ENCODE peak calls at places on chromosomes 16 and 17, in four cellular contexts. G, Z, I and Q are unnamed samples.

GRCh38 chr16:47987136-47987535 is 168.7 kb downstream of the ABCC12 start:
- DNase-seq in I (no peak), Z (no peak), G (no peak), Q (no peak)

GRCh38 chr16:23134274-23134673 is 15.0 kb downstream of the USP31 start:
- DNase-seq in Z (peak), I (peak), G (no peak), Q (no peak)

GRCh38 chr16:2826591-2827480 is 3.3 kb upstream of the ZG16B start:
- DNase-seq in I (no peak), G (no peak), Z (no peak), Q (no peak)

GRCh38 chr17:72788950-72789585 is 303.4 kb downstream of the SLC39A11 start:
- DNase-seq in G (no peak), Z (no peak), I (peak), Q (no peak)

GRCh38 chr16:23207485-23207884 is 24.9 kb downstream of the SCNN1G start:
- DNase-seq in Z (no peak), I (no peak), G (no peak), Q (no peak)

GRCh38 chr16:8972843-8973586 is 9.3 kb upstream of the USP7 start:
- DNase-seq in Z (no peak), I (no peak), G (no peak), Q (no peak)

GRCh38 chr16:4517812-4518211 is 20.8 kb downstream of the CDIP1 start:
- DNase-seq in I (peak), G (no peak), Z (peak), Q (peak)

GRCh38 chr17:19727466-19728113 is 11.2 kb upstream of the SLC47A2 start:
- DNase-seq in G (no peak), Z (no peak), I (no peak), Q (no peak)

GRCh38 chr17:3913531-3914318 is 2.5 kb downstream of the P2RX1 start:
- DNase-seq in I (peak), Z (peak), G (peak), Q (peak)

GRCh38 chr17:35612924-35613521 is 25.9 kb downstream of the AP2B1 start:
- DNase-seq in I (peak), Z (no peak), G (no peak), Q (peak)
- TF ChIP-seq BHLHE40 in I (no peak), Z (no peak), G (no peak), Q (no peak)

DNA sequence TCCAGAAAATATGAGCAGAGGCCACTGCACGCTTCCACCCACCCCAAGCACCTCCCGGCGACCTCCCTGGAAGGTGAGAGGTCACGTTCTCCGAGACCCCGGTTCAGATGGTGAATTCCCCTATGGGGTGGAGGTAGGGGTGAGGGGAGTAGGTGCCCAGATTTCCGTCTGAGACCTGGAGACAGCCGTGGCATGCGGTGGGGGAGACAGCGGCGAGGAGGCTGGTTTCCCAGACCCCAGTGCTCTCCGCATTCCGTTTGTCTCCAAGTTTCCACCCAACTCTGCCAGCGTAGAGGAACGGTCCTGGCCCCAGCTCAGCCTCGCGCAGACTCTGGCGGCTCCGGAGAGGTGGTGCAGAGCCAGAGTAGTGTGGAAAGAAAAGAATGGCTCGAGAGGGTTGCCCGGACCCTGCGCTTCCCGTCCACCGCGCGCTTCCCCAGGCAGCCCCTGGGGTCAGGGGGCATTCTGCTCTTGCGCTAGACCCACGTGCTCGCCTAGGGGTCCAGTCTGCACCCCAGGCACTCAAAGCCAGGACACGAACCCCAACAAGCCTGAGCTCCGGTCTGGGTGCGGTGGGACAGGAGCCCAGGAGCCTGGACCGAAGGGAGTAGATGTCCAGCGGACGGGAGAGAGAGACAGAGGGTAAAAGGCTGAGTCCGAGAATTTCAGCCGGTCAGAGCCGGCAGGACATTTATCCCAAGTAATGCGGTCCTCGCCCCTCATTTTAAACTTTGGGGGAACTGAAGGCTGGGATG is 3.9 kb downstream of the PMP22 start:
- DNase-seq in I (peak), Z (no peak), G (no peak), Q (peak)
- TF ChIP-seq FOXM1 in I (no peak), Z (no peak), G (no peak), Q (no peak)

GRCh38 chr16:30185683-30186421 is 2.5 kb downstream of the CORO1A start:
- DNase-seq in I (no peak), G (peak), Z (peak), Q (no peak)

GRCh38 chr16:30186444-30186781 is 3.0 kb downstream of the CORO1A start:
- DNase-seq in I (no peak), Z (no peak), G (no peak), Q (no peak)

GRCh38 chr16:30187556-30187865 is 4.1 kb downstream of the CORO1A start:
- DNase-seq in G (no peak), I (no peak), Z (no peak), Q (no peak)

GRCh38 chr16:30187971-30188561 is 4.7 kb downstream of the CORO1A start:
- DNase-seq in I (no peak), G (no peak), Z (no peak), Q (no peak)

DNA sequence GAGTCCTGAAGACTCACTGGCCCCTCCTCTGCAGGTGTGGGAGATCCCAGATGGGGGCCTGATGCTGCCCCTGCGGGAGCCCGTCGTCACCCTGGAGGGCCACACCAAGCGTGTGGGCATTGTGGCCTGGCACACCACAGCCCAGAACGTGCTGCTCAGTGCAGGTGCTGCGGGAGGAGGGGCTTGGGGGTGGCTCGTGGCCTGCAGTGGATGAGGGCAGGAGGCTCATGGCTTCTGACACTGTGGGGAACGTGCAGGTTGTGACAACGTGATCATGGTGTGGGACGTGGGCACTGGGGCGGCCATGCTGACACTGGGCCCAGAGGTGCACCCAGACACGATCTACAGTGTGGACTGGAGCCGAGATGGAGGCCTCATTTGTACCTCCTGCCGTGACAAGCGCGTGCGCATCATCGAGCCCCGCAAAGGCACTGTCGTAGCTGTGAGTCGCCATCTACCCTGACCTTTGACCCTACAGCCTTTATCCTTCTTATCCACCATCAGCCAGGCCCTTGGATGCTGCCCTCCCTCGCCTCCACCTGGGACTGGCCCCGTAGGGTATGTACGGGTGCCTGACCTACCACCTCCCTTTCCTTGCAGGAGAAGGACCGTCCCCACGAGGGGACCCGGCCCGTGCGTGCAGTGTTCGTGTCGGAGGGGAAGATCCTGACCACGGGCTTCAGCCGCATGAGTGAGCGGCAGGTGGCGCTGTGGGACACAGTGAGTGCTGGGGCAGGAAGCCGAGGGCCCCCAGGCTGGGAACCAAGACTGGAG is 3.6 kb downstream of the CORO1A start:
- DNase-seq in Z (peak), G (peak), I (peak), Q (peak)
- TF ChIP-seq TARDBP in Z (peak), G (no peak), I (peak), Q (no peak)

GRCh38 chr17:1946021-1946932 is 78.9 kb downstream of the RTN4RL1 start:
- DNase-seq in Z (no peak), G (no peak), I (peak), Q (no peak)
- TF ChIP-seq BHLHE40 in Z (no peak), G (no peak), I (no peak), Q (no peak)

DNA sequence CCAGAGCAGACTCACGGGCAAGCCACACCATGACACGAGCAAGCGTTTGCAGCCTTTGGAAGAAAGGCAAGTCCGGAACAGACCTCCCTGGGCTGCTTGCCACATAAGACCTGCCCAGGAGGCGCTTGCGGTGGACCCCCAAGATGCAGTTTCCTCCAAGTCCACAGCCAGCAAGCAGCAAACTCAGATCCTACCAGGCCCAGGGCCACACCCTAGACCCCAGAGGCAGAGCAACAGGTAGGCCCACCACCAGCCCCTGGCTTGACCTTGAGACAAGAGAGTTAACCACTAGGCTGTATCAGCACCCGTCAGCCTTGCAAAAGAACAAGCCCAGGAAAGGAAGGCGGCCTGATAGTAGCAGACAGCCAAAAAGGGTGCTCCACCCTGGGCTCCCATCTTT is 2.3 kb downstream of the FAAP100 start:
- DNase-seq in I (no peak), G (no peak), Z (no peak), Q (no peak)
- TF ChIP-seq FOXM1 in I (no peak), G (no peak), Z (no peak), Q (no peak)

DNA sequence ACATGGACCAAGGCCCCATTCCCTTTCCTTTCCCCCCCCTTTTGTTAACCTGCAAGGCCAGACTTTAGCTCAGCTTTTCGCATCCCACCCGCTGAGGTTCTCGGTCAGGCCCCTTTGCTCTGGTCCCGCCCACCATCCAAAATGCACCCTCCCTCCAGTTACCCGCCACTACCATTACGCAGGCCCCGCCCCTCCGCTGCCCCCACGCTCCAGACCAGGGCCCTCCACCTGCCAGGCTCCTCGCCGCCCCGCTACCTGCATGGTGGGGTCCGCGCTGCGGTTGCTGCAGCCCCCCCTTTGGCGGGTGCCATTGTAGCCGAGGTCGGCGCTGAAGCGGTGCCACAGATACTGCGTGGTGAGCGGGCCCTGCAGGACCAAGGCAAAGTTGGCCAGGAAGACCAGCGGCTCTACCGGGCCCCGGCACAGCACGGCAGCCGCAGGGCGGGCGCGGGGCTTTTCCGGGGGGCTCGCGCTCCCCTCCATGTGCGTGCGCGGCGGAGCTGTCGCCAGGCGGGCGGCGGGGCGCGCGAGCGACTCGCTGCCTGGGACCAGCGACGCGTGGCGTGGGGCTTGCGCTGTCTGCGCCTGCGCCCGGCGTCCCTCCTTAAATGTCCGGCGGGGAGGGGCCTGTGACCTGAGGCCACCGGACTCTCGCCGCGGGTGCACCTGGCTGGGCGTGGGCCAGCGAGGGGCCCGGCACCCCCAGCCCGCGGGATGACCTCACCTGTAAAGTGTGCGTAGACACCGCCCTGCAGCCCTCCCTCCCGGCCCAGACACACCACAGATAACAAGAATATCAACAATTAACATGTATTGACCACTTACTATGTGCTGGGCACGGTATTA is at the start of gene SLC46A1:
- DNase-seq in G (no peak), I (peak), Z (peak), Q (peak)
- TF ChIP-seq TARDBP in G (no peak), I (no peak), Z (no peak), Q (no peak)

GRCh38 chr16:86621966-86622365 is 43.6 kb downstream of the FOXL1 start:
- DNase-seq in Z (no peak), G (no peak), I (no peak), Q (no peak)

GRCh38 chr16:86620184-86620583 is 41.8 kb downstream of the FOXL1 start:
- DNase-seq in G (no peak), Z (no peak), I (no peak), Q (no peak)

GRCh38 chr16:86619263-86619935 is 41.0 kb downstream of the FOXL1 start:
- DNase-seq in I (no peak), Z (peak), G (no peak), Q (no peak)

GRCh38 chr16:86616906-86617305 is 38.6 kb downstream of the FOXL1 start:
- DNase-seq in Z (no peak), I (no peak), G (no peak), Q (no peak)

DNA sequence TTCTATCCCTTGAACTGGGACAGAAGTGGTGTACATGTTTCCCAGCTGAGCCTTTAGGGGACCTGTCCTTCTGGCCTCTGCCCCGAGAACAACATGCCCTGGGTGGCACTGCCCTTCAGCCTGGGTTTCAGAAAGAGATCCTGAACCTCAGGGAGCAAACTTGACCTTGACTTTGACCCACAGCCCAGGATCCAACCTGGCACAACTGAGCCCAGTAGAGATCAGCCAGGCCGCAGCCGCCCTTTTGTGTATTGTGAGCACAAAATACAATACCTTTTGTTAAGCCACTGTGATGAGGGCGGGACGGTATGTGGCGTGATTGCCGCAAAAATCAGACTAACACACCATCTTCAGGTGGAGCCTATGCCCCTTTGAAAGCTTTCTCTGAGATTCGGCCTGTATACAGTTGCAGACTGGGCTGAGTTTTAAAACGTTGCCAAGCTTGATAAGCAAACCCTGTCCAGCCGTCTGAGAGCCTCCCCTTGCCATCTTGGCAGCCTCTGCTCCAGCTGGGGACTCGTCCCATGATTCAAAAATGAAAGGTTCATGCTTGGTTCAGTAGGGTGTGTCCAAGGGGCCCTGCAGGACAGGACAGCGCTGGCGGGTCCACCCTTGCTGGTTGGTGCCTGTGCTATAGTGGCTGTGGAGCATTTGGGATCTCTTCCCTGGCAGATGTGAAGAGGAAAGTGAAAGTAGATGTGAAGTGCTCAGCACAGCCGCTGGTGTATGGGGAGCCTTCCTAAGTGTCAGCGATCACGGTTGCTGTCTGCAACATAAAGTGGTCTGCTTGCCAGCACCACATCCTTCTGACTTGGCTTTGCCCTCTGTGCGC is 40.3 kb downstream of the FOXL1 start:
- DNase-seq in I (no peak), G (no peak), Z (no peak), Q (no peak)
- TF ChIP-seq BHLHE40 in I (no peak), G (no peak), Z (no peak), Q (no peak)

DNA sequence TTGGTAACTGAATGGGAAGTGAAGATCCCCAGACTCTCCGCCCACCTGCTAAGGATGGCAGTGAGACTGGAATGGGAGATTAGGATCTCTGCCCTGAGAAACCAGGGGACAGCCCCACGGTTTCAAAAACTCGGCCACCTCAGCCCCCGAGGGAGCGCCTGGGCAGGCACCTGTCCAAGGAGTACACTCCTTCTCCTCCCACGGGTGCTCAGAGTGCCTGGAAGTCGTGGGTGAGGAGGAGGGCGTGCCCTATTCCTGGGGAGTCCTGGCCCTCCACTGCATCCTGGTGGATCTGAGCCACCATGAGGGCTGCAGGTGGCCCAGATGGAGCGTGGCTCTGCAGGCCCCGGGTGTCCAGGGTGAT is 78.5 kb downstream of the MGAT5B start:
- DNase-seq in G (no peak), Z (no peak), I (no peak), Q (no peak)
- TF ChIP-seq FOXM1 in G (no peak), Z (no peak), I (no peak), Q (no peak)

GRCh38 chr16:66289051-66289680 is 77.3 kb upstream of the CDH5 start:
- DNase-seq in I (no peak), Z (no peak), G (no peak), Q (no peak)
- TF ChIP-seq TARDBP in I (no peak), Z (no peak), G (no peak), Q (no peak)